ENCODE peak calls at places on chromosomes 16 and 17, in eight cellular contexts. One of them, this sample, is unnamed.

GRCh38 chr17:73641779-73642580 is 2.3 kb downstream of the SDK2 start:
- DNase-seq in foreskin fibroblast: no peak
- DNase-seq in GM12865: no peak
- DNase-seq in EH: no peak
- DNase-seq in choroid plexus epithelial cell: no peak
- DNase-seq in KBM-7: no peak
- DNase-seq in T-helper 9 cell: no peak
- DNase-seq in A549: no peak
- DNase-seq in this sample: no peak

GRCh38 chr17:31492880-31493655 is 101.6 kb downstream of the RAB11FIP4 start:
- DNase-seq in foreskin fibroblast: no peak
- DNase-seq in GM12865: peak; percentile 75
- DNase-seq in EH: no peak
- DNase-seq in choroid plexus epithelial cell: no peak
- DNase-seq in KBM-7: peak; percentile 81
- DNase-seq in T-helper 9 cell: peak; percentile 44
- DNase-seq in A549: no peak
- DNase-seq in this sample: no peak

GRCh38 chr17:81241648-81242420 is 2.7 kb downstream of the NDUFAF8 start:
- DNase-seq in foreskin fibroblast: peak; percentile 23
- DNase-seq in GM12865: peak; percentile 78
- DNase-seq in EH: peak; percentile 44
- DNase-seq in choroid plexus epithelial cell: peak; percentile 49
- DNase-seq in KBM-7: peak; percentile 81
- DNase-seq in T-helper 9 cell: peak; percentile 49
- DNase-seq in A549: peak; percentile 89
- DNase-seq in this sample: no peak

GRCh38 chr17:41739661-41740352 is 5.4 kb upstream of the HAP1 start:
- DNase-seq in foreskin fibroblast: peak; percentile 23
- DNase-seq in GM12865: no peak
- DNase-seq in EH: peak; percentile 80
- DNase-seq in choroid plexus epithelial cell: no peak
- DNase-seq in KBM-7: no peak
- DNase-seq in T-helper 9 cell: no peak
- DNase-seq in A549: peak; percentile 56
- DNase-seq in this sample: no peak

GRCh38 chr17:80743181-80743771 is 198.6 kb downstream of the RPTOR start:
- DNase-seq in foreskin fibroblast: no peak
- DNase-seq in GM12865: no peak
- DNase-seq in EH: peak; percentile 14
- DNase-seq in choroid plexus epithelial cell: peak; percentile 44
- DNase-seq in KBM-7: no peak
- DNase-seq in T-helper 9 cell: no peak
- DNase-seq in A549: no peak
- DNase-seq in this sample: no peak

GRCh38 chr17:13843862-13844640 is 225.3 kb upstream of the COX10 start:
- DNase-seq in foreskin fibroblast: no peak
- DNase-seq in GM12865: no peak
- DNase-seq in EH: no peak
- DNase-seq in choroid plexus epithelial cell: no peak
- DNase-seq in KBM-7: no peak
- DNase-seq in T-helper 9 cell: no peak
- DNase-seq in A549: no peak
- DNase-seq in this sample: peak; percentile 45

GRCh38 chr16:19888834-19889233 is 4.2 kb upstream of the GPRC5B start:
- DNase-seq in foreskin fibroblast: no peak
- DNase-seq in GM12865: no peak
- DNase-seq in EH: no peak
- DNase-seq in choroid plexus epithelial cell: no peak
- DNase-seq in KBM-7: no peak
- DNase-seq in T-helper 9 cell: no peak
- DNase-seq in A549: no peak
- DNase-seq in this sample: no peak

GRCh38 chr16:21172650-21173049 is 14.2 kb downstream of the LDAF1 start:
- DNase-seq in foreskin fibroblast: no peak
- DNase-seq in GM12865: no peak
- DNase-seq in EH: no peak
- DNase-seq in choroid plexus epithelial cell: no peak
- DNase-seq in KBM-7: no peak
- DNase-seq in T-helper 9 cell: no peak
- DNase-seq in A549: no peak
- DNase-seq in this sample: no peak

GRCh38 chr17:81403040-81403467 is 7.8 kb downstream of the BAHCC1 start:
- DNase-seq in foreskin fibroblast: no peak
- DNase-seq in GM12865: no peak
- DNase-seq in EH: no peak
- DNase-seq in choroid plexus epithelial cell: peak; percentile 31
- DNase-seq in KBM-7: no peak
- DNase-seq in T-helper 9 cell: no peak
- DNase-seq in A549: no peak
- DNase-seq in this sample: no peak

GRCh38 chr17:76268015-76268749 is 3.0 kb downstream of the UBALD2 start:
- DNase-seq in foreskin fibroblast: peak; percentile 75
- DNase-seq in GM12865: peak; percentile 92
- DNase-seq in EH: peak; percentile 81
- DNase-seq in choroid plexus epithelial cell: peak; percentile 88
- DNase-seq in KBM-7: peak; percentile 95
- DNase-seq in T-helper 9 cell: peak; percentile 69
- DNase-seq in A549: no peak
- DNase-seq in this sample: peak; percentile 37

GRCh38 chr17:9166678-9167077 is 145.4 kb downstream of the NTN1 start:
- DNase-seq in foreskin fibroblast: no peak
- DNase-seq in GM12865: no peak
- DNase-seq in EH: no peak
- DNase-seq in choroid plexus epithelial cell: no peak
- DNase-seq in KBM-7: no peak
- DNase-seq in T-helper 9 cell: no peak
- DNase-seq in A549: no peak
- DNase-seq in this sample: no peak

GRCh38 chr17:68385490-68386215 is 71.6 kb downstream of the WIPI1 start:
- DNase-seq in foreskin fibroblast: no peak
- DNase-seq in GM12865: no peak
- DNase-seq in EH: no peak
- DNase-seq in choroid plexus epithelial cell: no peak
- DNase-seq in KBM-7: no peak
- DNase-seq in T-helper 9 cell: no peak
- DNase-seq in A549: no peak
- DNase-seq in this sample: no peak

GRCh38 chr16:65845466-65846209 is 520.9 kb upstream of the CDH5 start:
- DNase-seq in foreskin fibroblast: no peak
- DNase-seq in GM12865: no peak
- DNase-seq in EH: peak; percentile 57
- DNase-seq in choroid plexus epithelial cell: peak; percentile 10
- DNase-seq in KBM-7: no peak
- DNase-seq in T-helper 9 cell: no peak
- DNase-seq in A549: no peak
- DNase-seq in this sample: no peak

GRCh38 chr17:75783803-75784472 is 668 bp upstream of the UNK start:
- DNase-seq in foreskin fibroblast: no peak
- DNase-seq in GM12865: no peak
- DNase-seq in EH: no peak
- DNase-seq in choroid plexus epithelial cell: no peak
- DNase-seq in KBM-7: peak; percentile 14
- DNase-seq in T-helper 9 cell: peak; percentile 14
- DNase-seq in A549: no peak
- DNase-seq in this sample: no peak

GRCh38 chr17:1555618-1556471 is 6.7 kb downstream of the PITPNA start:
- DNase-seq in foreskin fibroblast: no peak
- DNase-seq in GM12865: peak; percentile 71
- DNase-seq in EH: no peak
- DNase-seq in choroid plexus epithelial cell: no peak
- DNase-seq in KBM-7: peak; percentile 85
- DNase-seq in T-helper 9 cell: no peak
- DNase-seq in A549: no peak
- DNase-seq in this sample: no peak

GRCh38 chr17:40362696-40363479 is 1.6 kb downstream of the GJD3 start:
- DNase-seq in foreskin fibroblast: peak; percentile 70
- DNase-seq in GM12865: peak; percentile 92
- DNase-seq in EH: peak; percentile 81
- DNase-seq in choroid plexus epithelial cell: peak; percentile 74
- DNase-seq in KBM-7: peak; percentile 84
- DNase-seq in T-helper 9 cell: peak; percentile 62
- DNase-seq in A549: peak; percentile 97
- DNase-seq in this sample: no peak

GRCh38 chr16:31094088-31094423 is 541 bp downstream of the VKORC1 start:
- DNase-seq in foreskin fibroblast: no peak
- DNase-seq in GM12865: no peak
- DNase-seq in EH: no peak
- DNase-seq in choroid plexus epithelial cell: no peak
- DNase-seq in KBM-7: no peak
- DNase-seq in T-helper 9 cell: no peak
- DNase-seq in A549: no peak
- DNase-seq in this sample: no peak

GRCh38 chr16:81715358-81716196 is 63.5 kb upstream of the PLCG2 start:
- DNase-seq in foreskin fibroblast: no peak
- DNase-seq in GM12865: peak; percentile 84
- DNase-seq in EH: no peak
- DNase-seq in choroid plexus epithelial cell: no peak
- DNase-seq in KBM-7: no peak
- DNase-seq in T-helper 9 cell: no peak
- DNase-seq in A549: no peak
- DNase-seq in this sample: no peak

GRCh38 chr17:45223541-45224528 is 2.1 kb downstream of the FMNL1 start:
- DNase-seq in foreskin fibroblast: no peak
- DNase-seq in GM12865: peak; percentile 75
- DNase-seq in EH: no peak
- DNase-seq in choroid plexus epithelial cell: no peak
- DNase-seq in KBM-7: no peak
- DNase-seq in T-helper 9 cell: peak; percentile 33
- DNase-seq in A549: no peak
- DNase-seq in this sample: no peak

GRCh38 chr17:681738-682137 is 32.9 kb downstream of the VPS53 start:
- DNase-seq in foreskin fibroblast: peak; percentile 57
- DNase-seq in GM12865: no peak
- DNase-seq in EH: peak; percentile 91
- DNase-seq in choroid plexus epithelial cell: peak; percentile 74
- DNase-seq in KBM-7: no peak
- DNase-seq in T-helper 9 cell: no peak
- DNase-seq in A549: no peak
- DNase-seq in this sample: no peak

This sample was measured in astrocyte of the cerebellum.